ENCODE peak calls at places on chromosomes 1 and 21, in five cellular contexts. M, H, Z, R and I are unnamed samples.

GRCh38 chr1:63698001-63698838 is 75.6 kb upstream of the ROR1 start:
- DNase-seq in M (no peak), H (peak; percentile 75), Z (peak; percentile 70), R (no peak), I (no peak)

GRCh38 chr1:151251656-151252470 is 2.7 kb upstream of the PSMD4 start:
- DNase-seq in M (peak; percentile 47), H (peak; percentile 90), Z (peak; percentile 86), R (peak; percentile 89), I (no peak)

GRCh38 chr1:64686828-64687724 is 57.8 kb upstream of the RAVER2 start:
- DNase-seq in M (peak; percentile 18), H (peak; percentile 69), Z (peak; percentile 78), R (peak; percentile 47), I (no peak)

GRCh38 chr1:92797961-92798360 is 13.1 kb upstream of the EVI5 start:
- DNase-seq in M (no peak), H (no peak), Z (peak; percentile 39), R (no peak), I (no peak)

GRCh38 chr1:59391216-59392179 is 94.6 kb downstream of the FGGY start:
- DNase-seq in M (no peak), H (no peak), Z (peak; percentile 18), R (no peak), I (no peak)

GRCh38 chr1:241356519-241357365 is at the start of gene RGS7:
- DNase-seq in M (peak; percentile 82), H (peak; percentile 61), Z (peak; percentile 49), R (peak; percentile 12), I (peak; percentile 66)

GRCh38 chr1:52127181-52128175 is 14.4 kb upstream of the ZFYVE9 start:
- DNase-seq in M (peak; percentile 7), H (peak; percentile 83), Z (peak; percentile 88), R (peak; percentile 50), I (no peak)

GRCh38 chr21:31599563-31599962 is 59.9 kb upstream of the SOD1 start:
- DNase-seq in M (no peak), H (no peak), Z (no peak), R (no peak), I (no peak)

GRCh38 chr1:178997428-178997827 is 28.3 kb upstream of the FAM20B start:
- DNase-seq in M (no peak), H (no peak), Z (no peak), R (no peak), I (no peak)

GRCh38 chr1:155126494-155127104 is 1.1 kb upstream of the EFNA1 start:
- DNase-seq in M (peak; percentile 61), H (peak; percentile 39), Z (no peak), R (peak; percentile 46), I (peak; percentile 39)

GRCh38 chr1:64469977-64470669 is at the start of gene CACHD1:
- DNase-seq in M (peak; percentile 88), H (peak; percentile 79), Z (peak; percentile 78), R (peak; percentile 62), I (peak; percentile 66)

GRCh38 chr1:174074757-174075156 is 52.6 kb upstream of the RC3H1 start:
- DNase-seq in M (no peak), H (peak; percentile 72), Z (peak; percentile 59), R (peak; percentile 18), I (no peak)

GRCh38 chr1:180098242-180098995 is 56.2 kb upstream of the QSOX1 start:
- DNase-seq in M (no peak), H (peak; percentile 97), Z (peak; percentile 87), R (no peak), I (no peak)

GRCh38 chr1:202228484-202229122 is 35.0 kb downstream of the LGR6 start:
- DNase-seq in M (no peak), H (no peak), Z (no peak), R (peak; percentile 7), I (no peak)

GRCh38 chr1:175520186-175520585 is 223.2 kb downstream of the TNR start:
- DNase-seq in M (no peak), H (no peak), Z (peak; percentile 59), R (no peak), I (no peak)

GRCh38 chr21:34574984-34575529 is 39.9 kb downstream of the RCAN1 start:
- DNase-seq in M (no peak), H (no peak), Z (no peak), R (no peak), I (no peak)

GRCh38 chr1:8133657-8134430 is 107.7 kb upstream of the ERRFI1 start:
- DNase-seq in M (no peak), H (peak; percentile 98), Z (peak; percentile 91), R (no peak), I (no peak)

GRCh38 chr1:153608742-153609584 is 4.0 kb downstream of the S100A16 start:
- DNase-seq in M (peak; percentile 84), H (peak; percentile 88), Z (peak; percentile 97), R (no peak), I (no peak)

DNA sequence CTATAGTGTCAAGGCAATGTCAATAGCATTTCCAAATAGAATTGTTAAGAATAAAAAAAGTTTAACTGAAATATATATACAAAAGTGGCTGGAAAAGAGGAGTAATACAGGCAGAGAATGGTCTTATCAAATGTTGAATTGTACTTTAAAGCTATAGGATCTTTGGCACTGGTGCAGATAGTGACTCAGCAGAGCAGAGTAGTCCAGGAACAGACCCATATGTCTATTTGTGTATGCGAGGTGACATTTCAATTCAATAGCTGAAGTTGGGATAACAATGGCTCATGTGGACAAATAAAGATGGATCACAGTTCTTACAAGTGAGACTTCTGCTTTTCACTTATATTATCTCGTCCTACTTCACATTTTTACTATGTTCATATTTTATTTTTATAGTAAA is 543.0 kb upstream of the B3GALT2 start:
- DNase-seq in M (no peak), H (peak; percentile 56), Z (peak; percentile 33), R (no peak), I (no peak)
- TF ChIP-seq CTCF in M (no peak), H (no peak), Z (no peak), R (no peak), I (no peak)

GRCh38 chr1:247536340-247536739 is at the start of gene OR2C3:
- DNase-seq in M (no peak), H (no peak), Z (no peak), R (no peak), I (no peak)

GRCh38 chr1:247530785-247531184 is 5.5 kb downstream of the OR2C3 start:
- DNase-seq in M (no peak), H (no peak), Z (no peak), R (no peak), I (no peak)

GRCh38 chr1:247528812-247529474 is 7.3 kb downstream of the OR2C3 start:
- DNase-seq in M (no peak), H (no peak), Z (no peak), R (no peak), I (no peak)

GRCh38 chr1:247535402-247535801 is 838 bp downstream of the OR2C3 start:
- DNase-seq in M (no peak), H (no peak), Z (no peak), R (no peak), I (no peak)

DNA sequence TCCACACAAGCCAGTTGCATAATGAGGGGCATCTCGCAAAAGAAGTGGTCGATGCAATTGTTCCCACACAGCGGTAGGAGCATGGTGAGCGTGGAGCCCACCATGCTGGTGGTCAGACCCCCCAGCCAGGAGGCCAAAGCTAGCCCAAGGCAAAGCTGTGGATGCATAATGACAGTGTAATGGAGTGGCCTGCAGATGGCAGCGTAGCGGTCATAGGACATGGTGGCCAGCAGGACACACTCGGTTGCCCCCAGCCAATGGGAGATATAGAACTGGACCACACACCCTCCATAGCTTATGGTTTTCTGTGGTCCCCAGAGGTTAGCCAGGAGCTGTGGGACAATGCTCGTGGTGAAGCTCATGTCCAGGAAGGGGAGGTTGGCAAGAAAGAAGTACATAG is 4.3 kb downstream of the OR2C3 start:
- DNase-seq in M (no peak), H (no peak), Z (no peak), R (no peak), I (no peak)
- TF ChIP-seq CTCF in M (no peak), H (no peak), Z (no peak), R (no peak), I (no peak)

GRCh38 chr1:118983558-118984021 is 4.6 kb downstream of the TBX15 start:
- DNase-seq in M (no peak), H (no peak), Z (no peak), R (no peak), I (no peak)

GRCh38 chr1:118985611-118986290 is 2.4 kb downstream of the TBX15 start:
- DNase-seq in M (no peak), H (no peak), Z (no peak), R (no peak), I (no peak)

GRCh38 chr1:118984990-118985608 is 3.0 kb downstream of the TBX15 start:
- DNase-seq in M (no peak), H (no peak), Z (no peak), R (no peak), I (no peak)

GRCh38 chr1:118982816-118983557 is 5.2 kb downstream of the TBX15 start:
- DNase-seq in M (no peak), H (no peak), Z (no peak), R (no peak), I (no peak)

DNA sequence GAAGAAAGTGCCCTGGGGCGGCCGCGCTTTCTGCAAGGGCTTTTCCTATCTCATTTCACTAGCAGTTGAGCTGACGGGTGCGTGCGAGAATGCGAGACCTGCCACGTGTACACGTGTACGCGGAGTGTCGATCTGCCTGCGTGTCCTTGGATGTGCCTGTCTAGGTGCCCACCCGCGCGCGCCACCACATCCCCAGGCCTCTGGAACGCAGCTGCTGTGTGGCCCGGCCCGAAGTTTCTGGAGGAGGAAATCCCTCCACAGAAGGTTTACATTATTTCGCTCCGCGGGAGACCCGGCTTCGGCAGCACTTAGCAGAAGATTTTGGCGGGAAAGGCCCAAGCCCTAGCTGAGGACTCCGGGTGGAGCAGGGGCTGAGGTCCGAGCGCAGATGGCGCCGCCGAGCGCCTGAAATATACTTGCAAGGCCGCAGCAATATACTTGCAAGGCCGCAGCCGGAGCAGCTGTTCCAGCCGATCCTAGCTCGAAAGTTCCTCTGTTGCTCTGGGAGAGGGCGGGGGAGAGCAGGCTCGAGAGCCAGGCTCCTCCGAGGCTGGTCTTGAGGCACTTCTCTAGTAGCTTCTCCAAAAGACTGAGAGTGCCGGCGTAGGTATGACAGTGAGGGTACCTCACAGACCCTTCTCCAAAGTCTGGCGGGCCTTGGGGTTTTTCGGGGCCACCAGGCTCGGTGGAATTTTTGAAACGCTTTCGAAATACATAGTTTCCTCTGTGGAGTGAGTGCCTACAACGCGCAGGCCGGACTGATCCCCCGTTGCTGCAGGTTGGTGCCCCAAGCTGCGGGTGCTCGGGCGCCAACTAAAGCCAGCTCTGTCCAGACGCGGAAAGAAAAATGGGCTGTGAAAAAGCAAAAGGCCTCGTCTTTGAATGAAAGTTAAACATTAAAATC is 3.8 kb downstream of the TBX15 start:
- DNase-seq in M (peak; percentile 51), H (peak; percentile 49), Z (no peak), R (no peak), I (no peak)
- TF ChIP-seq CTCF in M (no peak), H (no peak), Z (no peak), R (no peak), I (no peak)

GRCh38 chr1:89525169-89525855 is 683 bp downstream of the LRRC8B start:
- DNase-seq in M (peak; percentile 42), H (peak; percentile 25), Z (no peak), R (peak; percentile 54), I (peak; percentile 33)
- TF ChIP-seq CTCF in M (no peak), H (no peak), Z (no peak), R (no peak), I (no peak)

GRCh38 chr1:236064674-236065508 is at the start of gene NID1:
- DNase-seq in M (peak; percentile 88), H (peak; percentile 88), Z (peak; percentile 81), R (peak; percentile 25), I (peak; percentile 64)
- TF ChIP-seq CTCF in M (peak; percentile 16), H (peak; percentile 32), Z (no peak), R (peak; percentile 4), I (peak; percentile 34)

GRCh38 chr1:230760360-230760827 is 13.2 kb downstream of the CAPN9 start:
- DNase-seq in M (no peak), H (no peak), Z (no peak), R (no peak), I (no peak)
- TF ChIP-seq CTCF in M (no peak), H (no peak), Z (no peak), R (no peak), I (no peak)

GRCh38 chr1:113993766-113994165 is 14.5 kb downstream of the OLFML3 start:
- DNase-seq in M (no peak), H (no peak), Z (no peak), R (no peak), I (no peak)
- TF ChIP-seq CTCF in M (no peak), H (no peak), Z (no peak), R (no peak), I (no peak)